ENCODE peak calls at places on chromosomes 7 and 10, in nine cellular contexts. B is substantia nigra, U is IMR-90, W is upper lobe of right lung, Q is hepatocyte, M is tibial artery, R is PC-3, T is A549, F is endodermal cell. P is an unnamed sample.

GRCh38 chr7:30347226-30348082 is 63.1 kb downstream of the ZNRF2 start:
- DNase-seq in T (no peak), W (no peak), F (no peak), Q (no peak), M (no peak), U (peak), R (no peak), B (no peak), P (no peak)

GRCh38 chr7:31122649-31123058 is 70.5 kb downstream of the ADCYAP1R1 start:
- DNase-seq in B (peak), R (peak), W (no peak), M (peak), U (peak), Q (peak), T (peak), F (peak), P (peak)

GRCh38 chr7:27745064-27745583 is 5.2 kb downstream of the TAX1BP1 start:
- DNase-seq in B (no peak), W (no peak), Q (peak), R (peak), F (peak), T (peak), M (no peak), U (peak), P (peak)

GRCh38 chr7:98826811-98827231 is 43.0 kb downstream of the TMEM130 start:
- DNase-seq in M (peak), R (peak), T (no peak), B (peak), W (no peak), Q (no peak), F (peak), U (no peak), P (no peak)

GRCh38 chr10:45373783-45374450 is at the start of gene ALOX5:
- DNase-seq in F (peak), B (no peak), R (peak), W (peak), M (peak), U (no peak), T (no peak), Q (peak), P (no peak)

GRCh38 chr7:157004050-157004838 is 6.2 kb downstream of the MNX1 start:
- DNase-seq in B (no peak), M (no peak), Q (no peak), F (peak), U (peak), T (no peak), W (peak), R (no peak), P (no peak)

GRCh38 chr10:117996709-117997108 is 50.0 kb downstream of the RAB11FIP2 start:
- DNase-seq in U (no peak), T (no peak), W (no peak), M (no peak), B (no peak), R (no peak), Q (no peak), F (no peak), P (no peak)

GRCh38 chr7:42876182-42877068 is 35.4 kb downstream of the C7orf25 start:
- DNase-seq in Q (peak), U (peak), T (peak), W (no peak), F (peak), M (no peak), R (peak), B (no peak), P (peak)

GRCh38 chr7:100818825-100819224 is 8.5 kb downstream of the EPHB4 start:
- DNase-seq in Q (no peak), W (no peak), B (no peak), F (no peak), U (no peak), M (no peak), R (no peak), T (no peak), P (no peak)

GRCh38 chr10:102994551-102995295 is 76.6 kb downstream of the CNNM2 start:
- DNase-seq in Q (no peak), U (no peak), M (no peak), F (no peak), R (no peak), T (no peak), W (no peak), B (no peak), P (no peak)

GRCh38 chr7:12493407-12493806 is 77.1 kb upstream of the SCIN start:
- DNase-seq in M (no peak), Q (no peak), F (peak), U (peak), B (no peak), W (no peak), T (no peak), R (peak), P (no peak)

GRCh38 chr7:19405546-19405945 is 260.3 kb upstream of the FERD3L start:
- DNase-seq in T (no peak), U (peak), R (peak), W (no peak), Q (no peak), B (no peak), F (no peak), M (no peak), P (no peak)

GRCh38 chr10:122073508-122073907 is 84.5 kb downstream of the TACC2 start:
- DNase-seq in W (no peak), U (no peak), R (no peak), T (no peak), B (no peak), M (no peak), Q (no peak), F (no peak), P (no peak)

GRCh38 chr7:34011711-34012110 is 106.4 kb downstream of the BMPER start:
- DNase-seq in B (no peak), U (no peak), F (no peak), W (no peak), R (no peak), T (no peak), Q (no peak), M (no peak), P (no peak)

GRCh38 chr10:34786464-34786863 is 28.6 kb downstream of the PARD3 start:
- DNase-seq in F (no peak), U (peak), Q (no peak), T (no peak), W (no peak), R (peak), B (no peak), M (no peak), P (no peak)

GRCh38 chr10:71456631-71457030 is 59.9 kb downstream of the CDH23 start:
- DNase-seq in U (no peak), B (no peak), R (no peak), F (no peak), Q (no peak), W (no peak), M (no peak), T (no peak), P (no peak)

GRCh38 chr7:80640841-80641240 is 2.4 kb downstream of the CD36 start:
- DNase-seq in F (no peak), W (no peak), U (peak), Q (no peak), T (no peak), B (no peak), R (peak), M (no peak), P (no peak)

GRCh38 chr7:28102778-28103177 is 77.8 kb downstream of the JAZF1 start:
- DNase-seq in M (peak), R (peak), F (no peak), Q (peak), U (peak), T (peak), B (no peak), W (no peak), P (no peak)

GRCh38 chr10:5944389-5945202 is 32.7 kb downstream of the IL15RA start:
- DNase-seq in W (no peak), R (peak), F (no peak), T (peak), U (peak), Q (peak), B (no peak), M (peak), P (no peak)

GRCh38 chr7:123398931-123399330 is 135.5 kb downstream of the IQUB start:
- DNase-seq in W (no peak), B (no peak), R (no peak), M (no peak), U (no peak), F (no peak), Q (no peak), T (no peak), P (no peak)

GRCh38 chr7:133293390-133294110 is 40.7 kb downstream of the EXOC4 start:
- DNase-seq in B (no peak), T (no peak), U (no peak), W (no peak), F (no peak), M (no peak), Q (no peak), R (no peak), P (no peak)

GRCh38 chr7:133295484-133295883 is 42.6 kb downstream of the EXOC4 start:
- DNase-seq in T (no peak), B (no peak), F (no peak), W (no peak), R (no peak), M (no peak), U (no peak), Q (no peak), P (no peak)

GRCh38 chr7:133290676-133291332 is 37.9 kb downstream of the EXOC4 start:
- DNase-seq in W (no peak), R (no peak), T (no peak), U (peak), M (no peak), B (no peak), F (no peak), Q (no peak), P (no peak)

GRCh38 chr7:133294234-133294633 is 41.4 kb downstream of the EXOC4 start:
- DNase-seq in U (no peak), T (no peak), Q (no peak), M (no peak), B (no peak), W (no peak), F (no peak), R (no peak), P (no peak)

GRCh38 chr7:133290041-133290440 is 37.2 kb downstream of the EXOC4 start:
- DNase-seq in F (no peak), R (peak), T (no peak), M (no peak), W (no peak), Q (no peak), U (peak), B (no peak), P (no peak)
- H3K27ac ChIP-seq in F (no peak), R (no peak), T (no peak), M (no peak), W (no peak), Q (no peak), U (no peak), B (no peak), P (no peak)

GRCh38 chr10:79021948-79022499 is 46.7 kb upstream of the ZMIZ1 start:
- DNase-seq in M (no peak), U (no peak), Q (peak), R (no peak), F (peak), W (peak), B (no peak), T (no peak), P (no peak)
- H3K27ac ChIP-seq in M (no peak), U (no peak), Q (no peak), R (no peak), F (no peak), W (no peak), B (no peak), T (no peak), P (no peak)

GRCh38 chr7:51186531-51186930 is 130.1 kb downstream of the COBL start:
- DNase-seq in R (peak), M (no peak), Q (peak), T (no peak), U (peak), B (no peak), F (no peak), W (no peak), P (no peak)
- H3K27ac ChIP-seq in R (no peak), M (no peak), Q (no peak), T (no peak), U (no peak), B (peak), F (no peak), W (no peak), P (no peak)

DNA sequence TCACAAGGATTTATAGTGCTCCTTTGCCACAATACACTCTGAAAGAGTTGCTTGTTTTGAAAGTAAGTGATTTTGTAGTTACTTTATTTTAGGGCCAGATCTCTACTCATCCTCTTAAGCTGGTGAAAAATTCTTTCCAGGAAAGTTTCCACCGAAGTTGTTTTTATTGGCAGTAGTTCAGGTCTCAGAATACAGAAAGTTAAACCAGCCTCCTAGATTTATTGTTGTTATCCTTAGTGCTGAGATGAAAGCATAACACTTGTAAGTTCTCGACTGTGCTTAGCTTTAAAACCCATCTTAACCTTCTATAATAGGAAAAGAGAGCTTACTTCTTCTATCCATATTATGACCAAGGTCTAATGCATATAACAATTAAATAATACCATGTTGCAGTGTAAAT is 5.5 kb downstream of the AP3M1 start:
- DNase-seq in W (no peak), U (peak), M (no peak), B (no peak), Q (peak), R (peak), T (no peak), F (no peak), P (no peak)
- H3K27ac ChIP-seq in W (no peak), U (no peak), M (peak), B (no peak), Q (no peak), R (no peak), T (no peak), F (no peak), P (no peak)

GRCh38 chr10:124508070-124508667 is 46.5 kb downstream of the LHPP start:
- DNase-seq in U (no peak), B (no peak), W (no peak), F (peak), R (no peak), Q (no peak), M (no peak), T (no peak), P (no peak)
- H3K27ac ChIP-seq in U (no peak), B (no peak), W (no peak), F (no peak), R (no peak), Q (no peak), M (no peak), T (no peak), P (no peak)

GRCh38 chr7:83704564-83704963 is 55.6 kb upstream of the SEMA3E start:
- DNase-seq in B (no peak), U (no peak), F (no peak), T (no peak), M (no peak), Q (no peak), W (no peak), R (peak), P (no peak)

GRCh38 chr7:83708531-83708930 is 59.6 kb upstream of the SEMA3E start:
- DNase-seq in W (no peak), F (no peak), B (no peak), T (no peak), U (no peak), R (no peak), M (no peak), Q (no peak), P (no peak)
- H3K27ac ChIP-seq in W (no peak), F (no peak), B (no peak), T (no peak), U (no peak), R (no peak), M (no peak), Q (no peak), P (no peak)

P was measured in iPS DF 6.9.